ENCODE peak calls at places on chromosomes 1 and 21, in ten cellular contexts. One of them, this sample, is unnamed. For H3K4me1, the result is how much of the 10 kb centered on the place peaks cover.

GRCh38 chr1:11158291-11158690 is 30.9 kb upstream of the ANGPTL7 start:
- DNase-seq in right lobe of liver: no peak
- DNase-seq in aorta: no peak
- DNase-seq in fibroblast of lung: no peak
- DNase-seq in adrenal gland: no peak
- DNase-seq in tibial artery: no peak
- DNase-seq in uterus: no peak
- DNase-seq in stomach: no peak
- DNase-seq in heart left ventricle: no peak
- DNase-seq in GM23338: no peak
- DNase-seq in this sample: no peak

GRCh38 chr1:55519937-55520683 is 304.9 kb upstream of the USP24 start:
- DNase-seq in right lobe of liver: no peak
- DNase-seq in aorta: no peak
- DNase-seq in fibroblast of lung: no peak
- DNase-seq in adrenal gland: no peak
- DNase-seq in tibial artery: no peak
- DNase-seq in uterus: no peak
- DNase-seq in stomach: no peak
- DNase-seq in heart left ventricle: no peak
- DNase-seq in GM23338: no peak
- DNase-seq in this sample: no peak

GRCh38 chr1:202288177-202288576 is 53.6 kb downstream of the UBE2T start:
- DNase-seq in right lobe of liver: no peak
- DNase-seq in aorta: no peak
- DNase-seq in fibroblast of lung: no peak
- DNase-seq in adrenal gland: no peak
- DNase-seq in tibial artery: no peak
- DNase-seq in uterus: no peak
- DNase-seq in stomach: no peak
- DNase-seq in heart left ventricle: no peak
- DNase-seq in GM23338: no peak
- DNase-seq in this sample: no peak

GRCh38 chr21:34351786-34352241 is 12.0 kb upstream of the KCNE2 start:
- DNase-seq in right lobe of liver: peak
- DNase-seq in aorta: no peak
- DNase-seq in fibroblast of lung: peak
- DNase-seq in adrenal gland: peak
- DNase-seq in tibial artery: no peak
- DNase-seq in uterus: no peak
- DNase-seq in stomach: peak
- DNase-seq in heart left ventricle: peak
- DNase-seq in GM23338: peak
- DNase-seq in this sample: no peak

GRCh38 chr1:23343246-23344110 is 606 bp downstream of the HNRNPR start:
- DNase-seq in right lobe of liver: peak
- DNase-seq in aorta: no peak
- DNase-seq in fibroblast of lung: peak
- DNase-seq in adrenal gland: peak
- DNase-seq in tibial artery: no peak
- DNase-seq in uterus: no peak
- DNase-seq in stomach: peak
- DNase-seq in heart left ventricle: no peak
- DNase-seq in GM23338: peak
- DNase-seq in this sample: peak

GRCh38 chr1:244301595-244302130 is 150.0 kb downstream of the ADSS2 start:
- DNase-seq in right lobe of liver: no peak
- DNase-seq in aorta: no peak
- DNase-seq in fibroblast of lung: no peak
- DNase-seq in adrenal gland: no peak
- DNase-seq in tibial artery: no peak
- DNase-seq in uterus: no peak
- DNase-seq in stomach: peak
- DNase-seq in heart left ventricle: no peak
- DNase-seq in GM23338: no peak
- DNase-seq in this sample: no peak

GRCh38 chr21:37000381-37000780 is 6.1 kb upstream of the RIPPLY3 start:
- DNase-seq in right lobe of liver: no peak
- DNase-seq in aorta: no peak
- DNase-seq in fibroblast of lung: no peak
- DNase-seq in adrenal gland: no peak
- DNase-seq in tibial artery: no peak
- DNase-seq in uterus: no peak
- DNase-seq in stomach: no peak
- DNase-seq in heart left ventricle: no peak
- DNase-seq in GM23338: no peak
- DNase-seq in this sample: no peak

GRCh38 chr1:119080586-119080985 is 59.9 kb downstream of the WARS2 start:
- DNase-seq in right lobe of liver: no peak
- DNase-seq in aorta: no peak
- DNase-seq in fibroblast of lung: peak
- DNase-seq in adrenal gland: no peak
- DNase-seq in tibial artery: peak
- DNase-seq in uterus: peak
- DNase-seq in stomach: no peak
- DNase-seq in heart left ventricle: no peak
- DNase-seq in GM23338: peak
- DNase-seq in this sample: no peak

GRCh38 chr1:89394851-89395250 is 31.0 kb downstream of the GBP6 start:
- DNase-seq in right lobe of liver: no peak
- DNase-seq in aorta: no peak
- DNase-seq in fibroblast of lung: no peak
- DNase-seq in adrenal gland: no peak
- DNase-seq in tibial artery: no peak
- DNase-seq in uterus: no peak
- DNase-seq in stomach: no peak
- DNase-seq in heart left ventricle: no peak
- DNase-seq in GM23338: no peak
- DNase-seq in this sample: no peak

GRCh38 chr1:9827558-9828185 is 3.9 kb upstream of the CLSTN1 start:
- DNase-seq in right lobe of liver: no peak
- DNase-seq in aorta: peak
- DNase-seq in fibroblast of lung: no peak
- DNase-seq in adrenal gland: no peak
- DNase-seq in tibial artery: no peak
- DNase-seq in uterus: no peak
- DNase-seq in stomach: no peak
- DNase-seq in heart left ventricle: no peak
- DNase-seq in GM23338: peak
- DNase-seq in this sample: no peak

GRCh38 chr1:236534164-236534651 is 10.4 kb downstream of the LGALS8 start:
- DNase-seq in right lobe of liver: no peak
- DNase-seq in aorta: no peak
- DNase-seq in fibroblast of lung: peak
- DNase-seq in adrenal gland: no peak
- DNase-seq in tibial artery: no peak
- DNase-seq in uterus: no peak
- DNase-seq in stomach: no peak
- DNase-seq in heart left ventricle: no peak
- DNase-seq in GM23338: no peak
- DNase-seq in this sample: no peak

DNA sequence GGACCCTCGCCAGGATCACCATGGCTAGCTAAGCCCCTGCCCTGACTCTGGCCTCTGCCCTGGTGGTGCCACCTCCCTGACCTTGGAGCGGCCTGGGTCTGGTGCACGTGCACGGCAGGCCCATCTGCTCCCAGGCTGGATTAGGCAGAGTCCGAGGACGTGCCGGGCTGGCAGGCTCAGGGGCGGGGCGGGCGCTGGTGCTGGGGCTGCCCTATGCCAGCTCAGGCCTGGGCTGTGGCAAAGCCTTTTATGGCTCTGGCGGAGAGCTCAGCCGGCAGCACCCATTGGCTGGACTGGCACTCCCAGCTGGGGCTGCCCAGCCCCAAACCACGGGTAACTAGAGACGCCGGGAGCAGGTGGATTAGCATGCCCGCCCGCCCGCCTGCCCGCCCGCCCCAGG is 17.1 kb upstream of the EDN2 start:
- DNase-seq in right lobe of liver: no peak
- DNase-seq in aorta: no peak
- DNase-seq in fibroblast of lung: no peak
- DNase-seq in adrenal gland: no peak
- DNase-seq in tibial artery: no peak
- DNase-seq in uterus: no peak
- DNase-seq in stomach: peak
- DNase-seq in heart left ventricle: no peak
- DNase-seq in GM23338: no peak
- DNase-seq in this sample: no peak
- H3K27ac ChIP-seq in right lobe of liver: no peak
- H3K27ac ChIP-seq in aorta: peak
- H3K27ac ChIP-seq in fibroblast of lung: no peak
- H3K27ac ChIP-seq in adrenal gland: no peak
- H3K27ac ChIP-seq in tibial artery: peak
- H3K27ac ChIP-seq in uterus: no peak
- H3K27ac ChIP-seq in stomach: peak
- H3K27ac ChIP-seq in heart left ventricle: no peak
- H3K27ac ChIP-seq in GM23338: no peak
- H3K27ac ChIP-seq in this sample: no peak

GRCh38 chr1:159203621-159204020 is 1.1 kb upstream of the ACKR1 start:
- DNase-seq in right lobe of liver: no peak
- DNase-seq in aorta: no peak
- DNase-seq in fibroblast of lung: no peak
- DNase-seq in adrenal gland: no peak
- DNase-seq in tibial artery: no peak
- DNase-seq in uterus: no peak
- DNase-seq in stomach: no peak
- DNase-seq in heart left ventricle: no peak
- DNase-seq in GM23338: no peak
- DNase-seq in this sample: no peak

GRCh38 chr1:159204071-159204790 is 444 bp upstream of the ACKR1 start:
- DNase-seq in right lobe of liver: no peak
- DNase-seq in aorta: no peak
- DNase-seq in fibroblast of lung: no peak
- DNase-seq in adrenal gland: no peak
- DNase-seq in tibial artery: no peak
- DNase-seq in uterus: no peak
- DNase-seq in stomach: no peak
- DNase-seq in heart left ventricle: no peak
- DNase-seq in GM23338: no peak
- DNase-seq in this sample: no peak

GRCh38 chr1:159197767-159198557 is 6.7 kb upstream of the ACKR1 start:
- DNase-seq in right lobe of liver: peak
- DNase-seq in aorta: no peak
- DNase-seq in fibroblast of lung: peak
- DNase-seq in adrenal gland: peak
- DNase-seq in tibial artery: peak
- DNase-seq in uterus: peak
- DNase-seq in stomach: peak
- DNase-seq in heart left ventricle: peak
- DNase-seq in GM23338: peak
- DNase-seq in this sample: peak

GRCh38 chr1:159199901-159200300 is 4.8 kb upstream of the ACKR1 start:
- DNase-seq in right lobe of liver: no peak
- DNase-seq in aorta: no peak
- DNase-seq in fibroblast of lung: no peak
- DNase-seq in adrenal gland: no peak
- DNase-seq in tibial artery: no peak
- DNase-seq in uterus: no peak
- DNase-seq in stomach: no peak
- DNase-seq in heart left ventricle: no peak
- DNase-seq in GM23338: no peak
- DNase-seq in this sample: no peak

DNA sequence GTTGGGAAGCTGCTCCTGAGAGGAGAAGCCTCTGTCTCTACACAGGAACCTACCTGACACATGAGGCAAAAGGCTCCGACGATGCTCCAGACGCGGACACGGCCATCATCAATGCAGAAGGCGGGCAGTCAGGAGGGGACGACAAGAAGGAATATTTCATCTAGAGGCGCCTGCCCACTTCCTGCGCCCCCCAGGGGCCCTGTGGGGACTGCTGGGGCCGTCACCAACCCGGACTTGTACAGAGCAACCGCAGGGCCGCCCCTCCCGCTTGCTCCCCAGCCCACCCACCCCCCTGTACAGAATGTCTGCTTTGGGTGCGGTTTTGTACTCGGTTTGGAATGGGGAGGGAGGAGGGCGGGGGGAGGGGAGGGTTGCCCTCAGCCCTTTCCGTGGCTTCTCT is 3.9 kb upstream of the ACKR1 start:
- DNase-seq in right lobe of liver: no peak
- DNase-seq in aorta: no peak
- DNase-seq in fibroblast of lung: no peak
- DNase-seq in adrenal gland: no peak
- DNase-seq in tibial artery: no peak
- DNase-seq in uterus: no peak
- DNase-seq in stomach: no peak
- DNase-seq in heart left ventricle: no peak
- DNase-seq in GM23338: no peak
- DNase-seq in this sample: no peak
- H3K4me3 ChIP-seq in right lobe of liver: no peak
- H3K4me3 ChIP-seq in aorta: no peak
- H3K4me3 ChIP-seq in fibroblast of lung: no peak
- H3K4me3 ChIP-seq in adrenal gland: no peak
- H3K4me3 ChIP-seq in tibial artery: no peak
- H3K4me3 ChIP-seq in uterus: no peak
- H3K4me3 ChIP-seq in stomach: no peak
- H3K4me3 ChIP-seq in heart left ventricle: no peak
- H3K4me3 ChIP-seq in GM23338: no peak
- H3K4me3 ChIP-seq in this sample: peak

DNA sequence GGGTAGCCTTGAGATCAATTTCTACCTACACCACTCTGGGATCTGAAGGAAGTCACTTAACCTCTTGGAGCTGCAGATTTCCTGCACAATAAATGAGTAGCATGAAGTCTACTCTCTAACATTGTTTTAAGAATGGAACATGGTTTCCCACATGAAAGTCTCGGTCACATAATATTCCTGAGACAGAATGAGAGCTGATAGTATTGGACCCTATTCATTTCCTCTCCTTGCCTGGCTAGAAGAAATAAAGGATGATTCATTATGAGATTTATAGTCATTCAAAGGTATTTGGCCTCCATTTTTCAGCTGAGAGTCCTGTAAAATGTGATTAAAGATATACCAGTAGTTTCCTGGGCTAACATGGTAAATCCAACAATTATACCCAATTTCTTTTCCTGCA is 56.7 kb downstream of the ARHGAP29 start:
- DNase-seq in right lobe of liver: no peak
- DNase-seq in aorta: no peak
- DNase-seq in fibroblast of lung: no peak
- DNase-seq in adrenal gland: no peak
- DNase-seq in tibial artery: no peak
- DNase-seq in uterus: no peak
- DNase-seq in stomach: no peak
- DNase-seq in heart left ventricle: no peak
- DNase-seq in GM23338: no peak
- DNase-seq in this sample: no peak
- H3K4me1 ChIP-seq in right lobe of liver: under half
- H3K4me1 ChIP-seq in aorta: under half
- H3K4me1 ChIP-seq in fibroblast of lung: under half
- H3K4me1 ChIP-seq in adrenal gland: under half
- H3K4me1 ChIP-seq in tibial artery: under half
- H3K4me1 ChIP-seq in uterus: under half
- H3K4me1 ChIP-seq in stomach: under half
- H3K4me1 ChIP-seq in heart left ventricle: under half
- H3K4me1 ChIP-seq in GM23338: under half
- H3K4me1 ChIP-seq in this sample: under half

DNA sequence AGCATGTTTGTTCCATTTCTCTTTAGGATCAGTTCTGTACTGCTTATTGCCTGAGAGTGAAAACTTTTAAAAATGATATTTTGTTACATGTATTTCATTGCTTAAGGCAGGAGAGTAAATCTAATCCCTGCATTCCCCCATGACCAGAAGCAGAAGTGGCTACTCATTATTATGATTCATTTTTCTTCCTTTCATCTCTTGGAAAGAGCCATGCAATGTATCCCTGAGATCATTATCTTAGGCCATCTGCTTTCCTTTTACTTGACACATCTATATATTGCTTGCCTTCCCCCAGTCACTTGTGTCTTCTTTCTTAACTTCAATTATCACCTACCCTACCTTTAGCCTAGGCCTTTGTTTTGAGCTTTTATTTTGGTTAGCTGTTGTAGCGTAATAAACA is 430.4 kb upstream of the CHRM3 start:
- DNase-seq in right lobe of liver: no peak
- DNase-seq in aorta: no peak
- DNase-seq in fibroblast of lung: peak
- DNase-seq in adrenal gland: no peak
- DNase-seq in tibial artery: no peak
- DNase-seq in uterus: no peak
- DNase-seq in stomach: no peak
- DNase-seq in heart left ventricle: no peak
- DNase-seq in GM23338: no peak
- DNase-seq in this sample: no peak
- H3K27ac ChIP-seq in right lobe of liver: no peak
- H3K27ac ChIP-seq in aorta: no peak
- H3K27ac ChIP-seq in fibroblast of lung: no peak
- H3K27ac ChIP-seq in adrenal gland: no peak
- H3K27ac ChIP-seq in tibial artery: no peak
- H3K27ac ChIP-seq in uterus: no peak
- H3K27ac ChIP-seq in stomach: no peak
- H3K27ac ChIP-seq in heart left ventricle: no peak
- H3K27ac ChIP-seq in GM23338: no peak
- H3K27ac ChIP-seq in this sample: no peak